ENCODE peak calls at places on chromosomes 16 and 17, in four cellular contexts. O is IMR-90, M is H1, X is H9. Z is an unnamed sample.

GRCh38 chr17:78330570-78331224 is 29.2 kb downstream of the SOCS3 start:
- DNase-seq in M (no peak), X (no peak), O (no peak), Z (no peak)

GRCh38 chr17:13374203-13375143 is 227.3 kb downstream of the HS3ST3A1 start:
- DNase-seq in O (no peak), M (no peak), X (no peak), Z (no peak)

GRCh38 chr17:72565006-72565405 is 444.2 kb downstream of the SOX9 start:
- DNase-seq in O (no peak), M (no peak), X (no peak), Z (no peak)

GRCh38 chr17:81084691-81085419 is 49.9 kb downstream of the BAIAP2 start:
- DNase-seq in O (no peak), X (no peak), M (no peak), Z (no peak)

GRCh38 chr16:878071-878784 is 77.7 kb upstream of the GNG13 start:
- DNase-seq in M (peak; percentile 72), O (peak; percentile 35), X (peak; percentile 59), Z (peak; percentile 29)

GRCh38 chr17:78351449-78352006 is 8.3 kb downstream of the SOCS3 start:
- DNase-seq in X (peak; percentile 95), O (peak; percentile 98), M (peak; percentile 76), Z (peak; percentile 98)

GRCh38 chr17:79280822-79281572 is 206.4 kb downstream of the ENGASE start:
- DNase-seq in O (no peak), X (no peak), M (no peak), Z (no peak)

GRCh38 chr16:1381655-1382406 is 30.1 kb downstream of the GNPTG start:
- DNase-seq in X (no peak), M (no peak), O (no peak), Z (no peak)

GRCh38 chr17:4043862-4044261 is 79.6 kb upstream of the ATP2A3 start:
- DNase-seq in X (no peak), M (no peak), O (no peak), Z (no peak)

GRCh38 chr17:83124871-83125514 is 45.6 kb downstream of the METRNL start:
- DNase-seq in X (peak; percentile 29), O (no peak), M (no peak), Z (no peak)

GRCh38 chr17:81309140-81309858 is 14.2 kb upstream of the SLC38A10 start:
- DNase-seq in X (peak; percentile 86), O (peak; percentile 51), M (peak; percentile 78), Z (peak; percentile 90)

GRCh38 chr16:79037429-79038373 is 562.8 kb downstream of the MAF start:
- DNase-seq in M (no peak), O (no peak), X (no peak), Z (no peak)

GRCh38 chr17:60390881-60391418 is 983 bp downstream of the USP32 start:
- DNase-seq in X (no peak), M (no peak), O (peak; percentile 33), Z (peak; percentile 45)

GRCh38 chr17:40331743-40332641 is 23.0 kb downstream of the RARA start:
- DNase-seq in M (no peak), X (no peak), O (no peak), Z (no peak)

GRCh38 chr17:41943492-41943891 is 13.1 kb downstream of the ODAD4 start:
- DNase-seq in O (no peak), X (no peak), M (no peak), Z (no peak)

GRCh38 chr17:11404431-11404830 is 163.4 kb downstream of the SHISA6 start:
- DNase-seq in X (no peak), O (no peak), M (no peak), Z (no peak)

GRCh38 chr16:31513126-31513525 is 4.9 kb upstream of the RUSF1 start:
- DNase-seq in O (peak; percentile 68), M (no peak), X (no peak), Z (no peak)

DNA sequence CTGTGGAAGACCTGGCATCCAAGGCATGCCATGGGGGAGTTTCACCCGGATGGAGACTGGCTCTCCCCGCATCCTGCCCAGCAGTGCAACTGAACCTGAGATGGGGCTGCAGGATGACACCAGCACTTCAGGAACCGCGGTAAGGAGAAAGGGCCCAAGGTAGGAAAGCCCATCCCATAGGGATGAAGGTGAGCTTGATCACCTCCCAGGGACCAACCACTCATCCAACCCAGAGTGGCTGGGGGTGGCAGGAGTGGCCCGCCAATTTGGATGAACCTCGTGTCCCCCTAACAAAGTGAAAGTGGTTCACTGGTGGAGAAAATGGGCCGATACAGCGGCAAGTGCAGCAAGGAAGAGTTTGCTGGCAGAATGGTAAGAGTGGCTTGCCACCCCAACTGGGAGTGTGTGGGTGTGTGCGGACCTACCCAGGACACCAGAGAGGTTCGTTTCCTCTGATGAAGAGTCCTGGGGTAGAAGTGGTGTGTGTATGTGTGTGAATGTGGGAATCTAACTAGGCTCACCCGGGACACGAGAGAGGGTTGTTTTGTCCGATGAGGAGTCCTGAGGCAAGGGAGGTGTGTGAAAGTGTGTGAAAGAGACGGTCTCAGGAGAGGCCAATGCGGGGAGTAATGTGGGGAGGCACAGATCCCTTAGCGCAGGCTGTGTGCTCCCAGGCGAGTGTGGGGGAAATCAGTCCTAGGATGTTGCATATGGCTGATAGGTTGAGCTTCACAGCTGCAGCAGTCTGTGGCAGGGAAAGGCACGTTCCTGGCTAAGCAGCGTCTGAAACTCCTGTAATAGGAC is 22.6 kb downstream of the ACSM1 start:
- DNase-seq in M (peak; percentile 51), X (no peak), O (no peak), Z (peak; percentile 50)
- H2AK5ac ChIP-seq in M (peak overlapping the region; percentile 49), X (no peak overlapping the region), O (no peak overlapping the region), Z (no peak overlapping the region)

GRCh38 chr16:17259751-17260270 is 210.9 kb downstream of the XYLT1 start:
- DNase-seq in M (no peak), X (no peak), O (peak; percentile 37), Z (no peak)
- H3K56ac ChIP-seq in M (no peak overlapping the region), X (no peak overlapping the region), O (no peak overlapping the region), Z (no peak overlapping the region)

GRCh38 chr16:3549906-3550305 is 27.3 kb downstream of the NLRC3 start:
- DNase-seq in M (no peak), X (no peak), O (no peak), Z (no peak)

GRCh38 chr16:3550851-3551847 is 26.1 kb downstream of the NLRC3 start:
- DNase-seq in O (no peak), M (no peak), X (no peak), Z (no peak)

GRCh38 chr16:3546990-3547682 is 30.1 kb downstream of the NLRC3 start:
- DNase-seq in X (no peak), M (no peak), O (no peak), Z (no peak)

GRCh38 chr16:3548859-3549258 is 28.3 kb downstream of the NLRC3 start:
- DNase-seq in O (no peak), M (no peak), X (no peak), Z (no peak)

DNA sequence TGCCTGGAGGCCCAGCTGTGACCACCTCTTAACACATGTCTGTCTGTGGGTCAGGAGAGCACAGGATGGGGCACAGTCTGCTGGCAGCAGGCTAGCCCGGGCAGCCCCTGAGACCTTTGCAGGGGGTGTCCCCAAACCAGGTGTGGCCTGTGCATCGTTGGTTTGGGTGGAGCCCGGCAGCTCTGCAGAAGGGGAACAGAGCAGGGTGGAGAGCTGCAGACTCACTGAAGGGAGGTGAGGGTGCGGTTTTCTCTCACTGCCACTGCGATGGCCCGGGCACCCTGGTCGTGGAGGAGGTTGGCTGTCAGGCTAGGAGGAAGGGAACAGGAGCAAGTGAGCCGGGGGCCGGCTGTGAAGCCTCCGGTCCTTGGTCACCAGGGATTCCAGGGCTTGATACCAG is 28.8 kb downstream of the NLRC3 start:
- DNase-seq in M (no peak), X (no peak), O (no peak), Z (no peak)
- H3K9ac ChIP-seq in M (no peak overlapping the region), X (no peak overlapping the region), O (no peak overlapping the region), Z (no peak overlapping the region)

DNA sequence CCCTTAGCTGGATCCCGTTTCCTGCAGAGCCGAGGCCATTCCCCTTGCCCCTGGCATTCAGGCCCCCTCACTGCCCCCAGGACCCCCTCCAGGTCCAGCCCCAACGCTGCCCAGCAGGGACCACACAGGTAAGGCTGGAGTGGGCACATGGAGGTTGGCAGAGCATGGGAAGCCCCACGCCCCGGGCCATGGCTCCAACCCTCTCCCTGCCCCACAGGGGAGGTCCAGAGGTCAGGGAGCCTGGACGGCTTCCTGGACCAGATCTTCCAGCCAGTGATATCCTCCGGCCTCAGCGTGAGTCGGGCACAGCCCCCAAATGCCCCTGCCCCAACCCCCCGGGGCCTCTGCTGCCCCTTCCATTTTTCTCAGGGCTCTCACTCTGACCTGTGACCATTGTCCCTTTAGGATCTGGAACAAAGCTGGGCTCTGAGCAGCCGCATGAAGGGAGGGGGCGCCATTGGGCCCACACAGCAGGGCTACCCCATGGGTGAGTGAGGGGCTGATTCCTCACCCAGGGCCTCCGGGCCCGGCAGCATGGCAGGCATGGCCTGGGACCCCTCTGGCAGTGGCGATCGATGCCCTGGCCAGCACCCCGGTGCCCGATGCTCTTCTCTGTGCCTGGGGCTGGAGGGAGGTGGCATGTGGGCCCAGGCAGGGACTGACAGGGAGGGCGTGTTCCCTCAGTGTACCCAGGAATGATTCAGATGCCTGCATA is 18.5 kb upstream of the SMIM5 start:
- DNase-seq in X (no peak), M (no peak), O (no peak), Z (no peak)
- H2AK5ac ChIP-seq in X (no peak overlapping the region), M (no peak overlapping the region), O (no peak overlapping the region), Z (no peak overlapping the region)

DNA sequence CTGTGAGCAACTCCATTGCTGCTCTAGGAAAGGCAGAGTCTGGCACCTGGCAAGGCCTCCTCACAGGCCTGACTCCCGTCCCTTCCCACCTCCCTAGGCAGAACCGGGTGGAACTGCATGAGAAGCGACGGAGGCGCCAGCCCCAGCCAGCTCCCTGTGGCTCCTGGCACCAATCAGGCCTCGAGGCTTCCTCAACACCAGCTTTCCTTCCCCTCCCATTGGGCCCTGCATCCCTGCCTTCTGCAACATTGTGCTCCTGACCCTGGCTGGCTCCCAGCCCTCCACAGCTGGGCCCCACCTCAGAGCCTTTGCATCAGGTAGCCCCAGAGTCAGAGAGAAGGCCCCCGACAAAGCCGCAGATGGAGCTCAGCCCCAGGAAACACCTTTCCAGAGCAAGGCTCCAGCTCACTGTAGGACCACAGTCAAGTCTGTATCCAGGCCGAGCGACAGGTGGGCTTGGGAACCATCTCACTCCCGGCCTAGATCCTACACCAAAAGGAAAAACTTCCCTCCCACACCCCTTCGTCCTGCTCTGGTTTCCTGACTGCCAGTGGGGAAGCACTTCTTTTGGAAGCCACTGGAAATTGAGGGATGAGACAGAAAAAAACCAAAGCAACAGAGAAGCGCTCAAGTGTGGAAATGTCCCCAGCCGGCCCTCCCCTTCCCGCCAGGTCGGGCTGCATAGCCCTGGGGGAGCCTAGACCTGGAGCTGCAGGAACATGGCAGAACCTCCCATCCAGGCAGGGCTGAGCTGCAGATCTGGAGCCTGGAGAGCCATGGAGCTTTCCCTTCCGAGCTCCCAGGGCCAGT is 31.0 kb downstream of the LRRC75A start:
- DNase-seq in M (no peak), O (no peak), X (peak; percentile 48), Z (no peak)
- H3K56ac ChIP-seq in M (no peak overlapping the region), O (no peak overlapping the region), X (no peak overlapping the region), Z (no peak overlapping the region)

DNA sequence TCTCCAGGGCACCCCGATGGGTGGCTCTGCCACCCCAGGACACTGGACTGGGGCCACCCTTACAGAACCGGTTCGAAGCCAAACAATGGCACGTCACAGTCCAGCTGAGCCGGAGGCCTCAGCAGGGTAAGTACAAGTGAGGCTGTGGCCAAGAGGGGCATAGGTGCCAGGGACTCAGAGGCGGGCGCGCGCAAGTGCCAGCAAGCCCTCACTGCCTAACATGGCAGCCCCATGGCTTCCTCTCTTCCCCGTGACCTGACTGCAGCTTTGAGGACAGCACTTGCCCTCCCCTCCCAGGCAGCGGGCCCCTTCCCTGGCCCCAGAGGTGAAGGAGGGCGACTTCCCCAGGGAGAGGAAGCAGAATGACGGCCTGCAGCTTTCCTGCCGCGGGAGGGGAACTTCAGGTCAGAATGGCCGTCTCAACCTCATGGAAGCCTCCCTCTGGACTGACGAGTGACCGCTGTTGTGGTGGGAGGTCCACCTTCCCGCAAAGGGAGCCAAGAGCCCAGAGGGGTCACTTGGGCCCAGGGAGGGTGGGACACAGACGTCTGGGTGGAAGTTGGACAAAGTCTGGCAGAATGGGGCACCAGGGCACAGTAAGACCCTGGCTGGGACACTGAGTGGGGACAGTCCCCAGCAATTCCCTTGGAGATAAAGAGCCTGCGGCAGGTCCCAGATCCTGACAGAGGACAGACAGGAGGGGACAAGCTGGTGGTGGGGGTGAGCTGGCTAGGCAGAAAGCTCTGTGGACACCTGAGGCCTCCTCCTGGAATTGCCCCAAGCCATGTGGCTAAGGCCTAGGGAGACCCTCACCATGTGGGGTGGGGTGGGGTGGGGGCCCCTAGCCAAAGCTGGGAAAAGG is 52.1 kb upstream of the TOB1 start:
- DNase-seq in O (no peak), X (no peak), M (no peak), Z (no peak)
- H3K9ac ChIP-seq in O (no peak overlapping the region), X (no peak overlapping the region), M (no peak overlapping the region), Z (no peak overlapping the region)